ENCODE peak calls at places on chromosomes 6 and 20, in five cellular contexts. T, S, K, A and F are unnamed samples. For H4K20me1, the result is how much of the 10 kb centered on the place peaks cover.

GRCh38 chr6:87945181-87945580 is 102.5 kb upstream of the SPACA1 start:
- DNase-seq in K (no peak), S (no peak), A (no peak), T (no peak), F (no peak)

GRCh38 chr6:84762941-84763396 is 1.4 kb downstream of the TBX18 start:
- DNase-seq in S (no peak), K (no peak), T (peak), A (peak), F (no peak)

GRCh38 chr20:48742912-48743680 is 84.7 kb downstream of the PREX1 start:
- DNase-seq in S (no peak), A (no peak), T (no peak), K (no peak), F (no peak)

GRCh38 chr20:43715511-43715910 is 11.3 kb downstream of the GTSF1L start:
- DNase-seq in A (no peak), S (no peak), T (no peak), K (no peak), F (no peak)

GRCh38 chr6:38241200-38241599 is 398.5 kb downstream of the BTBD9 start:
- DNase-seq in A (no peak), T (no peak), K (no peak), S (no peak), F (no peak)

GRCh38 chr6:5260111-5260620 is 584 bp downstream of the LYRM4 start:
- DNase-seq in A (peak), K (peak), T (peak), S (peak), F (peak)

GRCh38 chr6:165834613-165835259 is 171.7 kb upstream of the PDE10A start:
- DNase-seq in S (no peak), A (no peak), T (no peak), K (no peak), F (no peak)

GRCh38 chr20:47204008-47204745 is 152.3 kb downstream of the ZMYND8 start:
- DNase-seq in A (no peak), S (no peak), T (no peak), K (peak), F (no peak)

GRCh38 chr6:21820442-21820841 is 226.9 kb downstream of the SOX4 start:
- DNase-seq in T (no peak), S (no peak), A (no peak), K (no peak), F (no peak)

GRCh38 chr6:127902933-127903332 is 2.1 kb upstream of the THEMIS start:
- DNase-seq in S (no peak), A (no peak), T (no peak), K (no peak), F (no peak)

GRCh38 chr20:51491393-51491792 is 51.1 kb downstream of the NFATC2 start:
- DNase-seq in A (no peak), T (no peak), S (no peak), K (no peak), F (no peak)

GRCh38 chr6:20817806-20818320 is 283.6 kb downstream of the CDKAL1 start:
- DNase-seq in K (no peak), A (no peak), T (peak), S (no peak), F (no peak)

GRCh38 chr6:19838442-19839236 is 1.5 kb downstream of the ID4 start:
- DNase-seq in A (peak), S (peak), T (peak), K (peak), F (no peak)

GRCh38 chr6:108921547-108922331 is 73.5 kb downstream of the ARMC2 start:
- DNase-seq in T (no peak), A (no peak), S (no peak), K (no peak), F (peak)

GRCh38 chr6:76707630-76708029 is 635.2 kb upstream of the IMPG1 start:
- DNase-seq in S (no peak), T (no peak), A (no peak), K (no peak), F (no peak)

GRCh38 chr6:1604347-1604990 is 5.2 kb upstream of the FOXC1 start:
- DNase-seq in A (peak), S (peak), K (no peak), T (peak), F (peak)

GRCh38 chr6:16684896-16685554 is 76.2 kb downstream of the ATXN1 start:
- DNase-seq in K (peak), A (no peak), T (no peak), S (no peak), F (no peak)

GRCh38 chr6:56172144-56172543 is 75.2 kb downstream of the COL21A1 start:
- DNase-seq in A (no peak), T (no peak), S (no peak), K (no peak), F (no peak)

GRCh38 chr6:41374618-41375590 is 39.5 kb downstream of the NCR2 start:
- DNase-seq in K (no peak), T (peak), S (no peak), A (peak), F (no peak)

GRCh38 chr20:855466-856360 is 22.2 kb downstream of the FAM110A start:
- DNase-seq in S (no peak), A (no peak), K (no peak), T (no peak), F (no peak)

GRCh38 chr20:54502179-54502578 is 26.8 kb downstream of the DOK5 start:
- DNase-seq in A (no peak), K (no peak), T (no peak), S (no peak), F (no peak)

GRCh38 chr6:111357680-111358079 is 125.3 kb downstream of the REV3L start:
- DNase-seq in T (no peak), K (no peak), A (no peak), S (no peak), F (no peak)

GRCh38 chr6:170293881-170294755 is 3.2 kb upstream of the DLL1 start:
- DNase-seq in K (no peak), A (no peak), S (no peak), T (no peak), F (no peak)

GRCh38 chr20:15976047-15976731 is 597.1 kb downstream of the KIF16B start:
- DNase-seq in T (peak), K (no peak), S (no peak), A (peak), F (no peak)

GRCh38 chr6:145009691-145010090 is 724.6 kb downstream of the UTRN start:
- DNase-seq in S (no peak), T (no peak), K (no peak), A (no peak), F (no peak)

GRCh38 chr6:87494761-87495422 is 22.1 kb downstream of the SLC35A1 start:
- DNase-seq in S (no peak), A (no peak), T (no peak), K (no peak), F (peak)

GRCh38 chr6:119347466-119348307 is 1.9 kb downstream of the MAN1A1 start:
- DNase-seq in T (peak), S (peak), K (no peak), A (no peak), F (peak)

GRCh38 chr6:150937126-150937906 is 71.8 kb downstream of the MTHFD1L start:
- DNase-seq in A (no peak), S (no peak), K (no peak), T (no peak), F (no peak)

GRCh38 chr6:139144490-139145085 is 9.7 kb downstream of the HECA start:
- DNase-seq in T (no peak), S (no peak), K (no peak), A (no peak), F (no peak)

GRCh38 chr6:15359335-15359862 is 113.5 kb downstream of the JARID2 start:
- DNase-seq in K (no peak), T (no peak), S (no peak), A (no peak), F (no peak)

GRCh38 chr20:461254-462198 is 807 bp downstream of the TBC1D20 start:
- DNase-seq in S (no peak), A (peak), K (no peak), T (peak), F (peak)

GRCh38 chr6:165658395-165659058 is 4.5 kb downstream of the PDE10A start:
- DNase-seq in K (no peak), T (no peak), A (no peak), S (no peak), F (no peak)

DNA sequence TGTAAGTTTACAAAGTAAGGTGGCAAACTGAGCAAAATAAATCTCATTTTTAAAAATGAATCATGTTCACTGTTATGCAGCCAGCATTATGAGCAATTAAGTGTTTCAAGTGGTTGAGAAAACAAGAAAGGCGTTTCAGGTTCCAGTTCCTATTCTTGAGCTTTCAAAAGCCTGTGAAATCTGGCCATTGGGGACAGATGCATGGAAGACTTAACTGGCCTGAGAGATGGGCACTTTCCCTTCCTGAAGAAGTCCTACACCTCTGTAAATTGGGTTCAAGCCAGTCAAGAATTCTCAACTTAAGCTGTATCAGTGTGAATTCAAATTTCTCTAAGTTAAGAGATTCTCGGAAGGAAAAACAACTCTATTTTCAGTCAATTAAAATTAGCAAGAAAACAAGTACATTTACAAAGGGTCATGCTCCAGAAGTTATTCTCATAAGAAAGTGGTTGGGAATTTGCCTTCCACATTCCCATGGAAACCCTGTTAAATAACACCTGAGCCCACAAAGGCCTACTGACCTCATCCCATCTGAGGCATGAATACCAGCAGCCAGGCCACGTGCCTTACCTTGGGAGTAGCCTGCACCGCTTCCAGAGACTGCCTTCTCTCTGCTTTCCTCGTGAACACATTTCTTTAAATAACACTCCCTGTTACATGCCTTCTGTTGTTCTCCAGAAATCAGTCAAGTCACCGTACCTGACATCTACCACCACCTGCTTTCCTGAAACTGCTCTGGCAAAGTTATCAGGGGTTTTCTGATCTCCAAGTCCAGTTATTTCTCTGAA is 19.4 kb downstream of the MAP3K5 start:
- DNase-seq in A (peak), S (no peak), T (peak), K (no peak), F (peak)
- H3K4me2 ChIP-seq in A (no peak), S (no peak), T (no peak), K (no peak), F (peak)

GRCh38 chr6:27889275-27889627 is 22.9 kb downstream of the OR2B2 start:
- DNase-seq in A (no peak), S (no peak), K (no peak), T (no peak), F (no peak)

GRCh38 chr6:27890351-27891299 is 21.6 kb downstream of the OR2B2 start:
- DNase-seq in S (no peak), K (peak), A (peak), T (peak), F (peak)

GRCh38 chr6:27888576-27888975 is 23.6 kb downstream of the OR2B2 start:
- DNase-seq in T (peak), A (peak), K (no peak), S (no peak), F (no peak)

GRCh38 chr6:27891300-27891913 is 20.8 kb downstream of the OR2B2 start:
- DNase-seq in A (no peak), K (no peak), T (no peak), S (no peak), F (peak)

GRCh38 chr6:27889628-27890315 is 22.4 kb downstream of the OR2B2 start:
- DNase-seq in T (peak), A (peak), K (peak), S (no peak), F (peak)
- H2AFZ ChIP-seq in T (no peak), A (no peak), K (no peak), S (no peak), F (no peak)

GRCh38 chr20:29427201-29428060 is 1830.0 kb upstream of the DEFB115 start:
- DNase-seq in S (no peak), T (no peak), K (no peak), A (no peak), F (no peak)

DNA sequence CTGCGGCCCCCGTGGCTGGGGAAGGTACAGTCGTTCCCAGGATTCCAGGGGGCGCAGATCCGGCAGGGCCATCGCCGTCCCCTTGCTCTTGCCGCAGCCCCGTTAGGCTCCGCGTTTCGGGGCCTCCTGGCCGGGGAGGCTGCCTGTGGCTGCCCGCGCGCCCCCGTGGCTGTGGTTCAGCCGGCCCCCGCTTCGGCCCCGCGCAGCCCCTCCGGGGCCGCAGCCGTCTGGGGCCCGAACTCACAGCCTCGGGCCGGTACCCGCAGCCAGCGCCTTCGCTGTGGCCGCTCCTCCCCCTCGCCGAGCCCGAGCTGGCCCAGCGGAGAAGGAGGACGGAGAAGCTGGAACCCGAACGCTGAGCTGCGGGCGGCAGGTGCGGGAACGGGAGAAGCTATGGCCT is 1826.9 kb upstream of the DEFB115 start:
- DNase-seq in K (no peak), A (no peak), S (no peak), T (no peak), F (no peak)
- H4K20me1 ChIP-seq in K (under half), A (under half), S (under half), T (under half), F (under half)

GRCh38 chr6:13485923-13486557 is 1.4 kb downstream of the GFOD1 start:
- DNase-seq in K (no peak), T (peak), A (no peak), S (peak), F (peak)

GRCh38 chr6:13486679-13487121 is 700 bp downstream of the GFOD1 start:
- DNase-seq in K (no peak), S (peak), T (peak), A (peak), F (peak)

GRCh38 chr6:13484827-13485226 is 2.6 kb downstream of the GFOD1 start:
- DNase-seq in T (no peak), K (no peak), A (no peak), S (no peak), F (no peak)

GRCh38 chr6:13485303-13485702 is 2.1 kb downstream of the GFOD1 start:
- DNase-seq in S (no peak), K (no peak), A (no peak), T (no peak), F (no peak)

GRCh38 chr6:13484138-13484708 is 3.2 kb downstream of the GFOD1 start:
- DNase-seq in K (no peak), A (no peak), S (peak), T (no peak), F (no peak)
- H3K4me2 ChIP-seq in K (no peak), A (no peak), S (peak), T (peak), F (no peak)

DNA sequence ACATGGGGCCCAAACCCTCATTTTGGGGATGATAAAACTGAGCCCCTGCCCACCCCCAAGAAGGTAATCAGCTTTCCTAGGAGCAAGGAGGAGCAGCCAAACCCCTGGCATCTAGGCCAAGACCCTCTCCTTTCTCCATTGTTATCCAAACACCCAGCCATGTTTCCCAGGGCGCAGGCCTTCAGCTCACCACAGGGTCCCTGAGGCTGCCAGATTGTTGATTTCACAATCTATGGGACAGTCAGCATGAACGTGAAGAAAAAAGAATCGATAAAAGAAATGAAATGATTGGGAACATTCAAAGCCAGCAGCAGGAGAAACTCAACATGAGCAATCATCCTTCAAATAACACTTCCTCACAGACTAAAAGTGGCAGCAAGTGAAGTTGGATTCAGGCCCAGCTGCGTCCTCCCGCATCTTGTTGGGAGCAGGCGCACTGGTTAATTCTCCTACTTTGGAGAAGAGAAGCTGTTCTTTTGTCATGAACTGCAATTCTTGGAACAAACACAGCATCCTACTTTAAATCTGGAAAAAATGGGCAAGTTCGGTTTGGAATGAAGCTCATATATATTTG is 241.8 kb upstream of the PRDM1 start:
- DNase-seq in K (no peak), A (peak), S (no peak), T (peak), F (no peak)
- H2AFZ ChIP-seq in K (no peak), A (peak), S (no peak), T (peak), F (no peak)

DNA sequence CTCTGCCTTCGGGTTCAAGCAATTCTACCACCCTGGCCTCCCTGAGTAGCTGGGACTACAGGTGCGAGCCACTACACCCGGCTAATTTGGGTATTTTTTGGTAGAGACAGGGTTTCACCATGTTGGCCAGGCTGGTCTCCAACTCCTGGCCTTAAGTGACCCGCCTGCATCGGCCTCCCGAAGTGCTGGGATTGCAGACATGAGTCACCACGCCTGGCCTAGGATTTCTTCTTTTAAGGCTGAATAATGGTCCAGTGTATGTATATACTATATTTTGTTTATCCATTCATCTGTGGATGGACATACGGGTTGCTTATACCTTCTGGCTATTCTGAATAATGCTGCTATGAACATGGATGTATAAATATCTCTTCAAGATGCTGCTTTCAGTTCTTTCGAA is 17.1 kb downstream of the RIOK1 start:
- DNase-seq in K (no peak), S (no peak), A (no peak), T (no peak), F (no peak)
- H4K20me1 ChIP-seq in K (under half), S (under half), A (under half), T (under half), F (under half)

GRCh38 chr20:34242879-34243278 is 1.7 kb downstream of the ASIP start:
- DNase-seq in S (no peak), T (no peak), K (no peak), A (no peak), F (no peak)
- H3K4me2 ChIP-seq in S (no peak), T (no peak), K (no peak), A (no peak), F (no peak)

GRCh38 chr6:82840571-82840970 is 225.1 kb downstream of the UBE3D start:
- DNase-seq in A (no peak), T (no peak), K (no peak), S (no peak), F (no peak)

GRCh38 chr6:82841309-82841708 is 224.3 kb downstream of the UBE3D start:
- DNase-seq in T (peak), S (no peak), K (no peak), A (peak), F (no peak)

GRCh38 chr6:82842721-82843120 is 222.9 kb downstream of the UBE3D start:
- DNase-seq in K (no peak), S (no peak), A (no peak), T (no peak), F (no peak)

DNA sequence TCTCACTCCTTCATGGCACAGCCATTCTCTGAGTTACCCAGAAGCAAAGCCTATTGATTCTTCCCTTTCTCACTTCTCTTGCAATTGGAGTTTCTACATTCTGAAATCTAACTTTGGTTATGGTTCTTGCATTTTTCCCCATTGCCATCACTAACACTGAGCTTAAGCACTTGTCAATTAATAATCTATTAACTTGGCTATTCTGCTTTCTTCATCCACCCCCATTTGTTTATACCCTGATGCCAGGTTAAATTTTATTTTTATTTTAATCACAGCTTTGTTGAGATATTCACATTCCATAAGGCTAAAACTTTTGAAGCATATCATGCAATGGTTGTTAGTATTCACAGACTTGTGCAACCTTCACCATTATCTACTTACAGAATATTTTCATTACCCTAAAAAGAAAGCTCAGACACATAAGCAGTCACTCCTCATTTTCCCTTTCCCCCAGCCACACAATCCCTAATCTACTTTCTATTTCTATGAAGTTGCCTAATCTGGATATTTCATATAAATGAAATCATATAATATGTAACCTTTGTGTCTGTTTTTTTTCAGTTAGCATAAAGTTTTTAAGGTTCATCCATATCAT is 222.3 kb downstream of the UBE3D start:
- DNase-seq in S (no peak), T (no peak), K (no peak), A (no peak), F (no peak)
- H2AFZ ChIP-seq in S (no peak), T (no peak), K (no peak), A (no peak), F (no peak)